ENCODE peak calls at places on chromosomes 7 and 10, in five cellular contexts. R, L, M, W and J are unnamed samples.

GRCh38 chr7:2237109-2237602 is 4.4 kb upstream of the MAD1L1 start:
- DNase-seq in R (no peak), L (no peak), M (peak; percentile 67), W (no peak), J (peak; percentile 93)

GRCh38 chr10:115710136-115710535 is 562.9 kb downstream of the GFRA1 start:
- DNase-seq in R (no peak), L (no peak), M (no peak), W (no peak), J (no peak)

GRCh38 chr10:59991661-59992060 is 85.3 kb upstream of the CCDC6 start:
- DNase-seq in R (peak; percentile 18), L (no peak), M (peak; percentile 72), W (no peak), J (no peak)

GRCh38 chr10:17213646-17214349 is 12.3 kb upstream of the TRDMT1 start:
- DNase-seq in R (no peak), L (no peak), M (no peak), W (no peak), J (no peak)

GRCh38 chr7:148856035-148856881 is 27.8 kb downstream of the EZH2 start:
- DNase-seq in R (peak; percentile 53), L (no peak), M (peak; percentile 65), W (no peak), J (no peak)

GRCh38 chr10:13834581-13835286 is 248.0 kb downstream of the PRPF18 start:
- DNase-seq in R (no peak), L (no peak), M (no peak), W (no peak), J (peak; percentile 38)

GRCh38 chr7:111390000-111390399 is 172.3 kb downstream of the IMMP2L start:
- DNase-seq in R (no peak), L (no peak), M (no peak), W (no peak), J (no peak)

GRCh38 chr7:95675016-95675415 is 78.7 kb upstream of the PDK4 start:
- DNase-seq in R (no peak), L (no peak), M (no peak), W (no peak), J (no peak)

GRCh38 chr7:29854257-29854938 is 48.1 kb downstream of the WIPF3 start:
- DNase-seq in R (no peak), L (peak; percentile 23), M (peak; percentile 25), W (no peak), J (no peak)